ENCODE peak calls at places on chromosomes 2 and 18, in ten cellular contexts. Y is erythroblast; D is RKO; C is fibroblast of mammary gland; F is D341Med; P is T-helper 2 cell; I is iris pigment epithelial cell; G is T-helper 17 cell; J is stimulated activated CD4-positive, alpha-beta T cell treated with anti-CD3 and anti-CD28 coated beads, Interleukin-15, amount 100 ng/mL, for 24 hours; L is NB4. H is an unnamed sample.

GRCh38 chr2:236170678-236171212 is 2.6 kb upstream of the GBX2 start:
- DNase-seq in Y (no peak), D (no peak), C (no peak), F (no peak), P (no peak), I (no peak), G (no peak), J (no peak), L (no peak), H (no peak)

GRCh38 chr2:178296394-178297090 is 102.2 kb downstream of the OSBPL6 start:
- DNase-seq in Y (no peak), D (no peak), C (peak), F (no peak), P (no peak), I (no peak), G (no peak), J (no peak), L (no peak), H (no peak)

GRCh38 chr2:203973676-203974075 is 37.1 kb downstream of the ICOS start:
- DNase-seq in Y (no peak), D (no peak), C (no peak), F (no peak), P (no peak), I (no peak), G (no peak), J (no peak), L (no peak), H (no peak)

GRCh38 chr2:144370937-144371584 is 148.9 kb downstream of the ZEB2 start:
- DNase-seq in Y (peak), D (no peak), C (no peak), F (no peak), P (no peak), I (peak), G (no peak), J (no peak), L (peak), H (no peak)

GRCh38 chr2:37585295-37585908 is 86.0 kb downstream of the CDC42EP3 start:
- DNase-seq in Y (no peak), D (no peak), C (peak), F (no peak), P (no peak), I (peak), G (no peak), J (peak), L (no peak), H (no peak)

GRCh38 chr18:73316513-73316912 is 448.7 kb upstream of the NETO1 start:
- DNase-seq in Y (no peak), D (no peak), C (peak), F (no peak), P (no peak), I (no peak), G (no peak), J (no peak), L (no peak), H (no peak)

GRCh38 chr2:11128258-11128951 is 26.9 kb upstream of the SLC66A3 start:
- DNase-seq in Y (no peak), D (peak), C (peak), F (no peak), P (no peak), I (peak), G (no peak), J (no peak), L (no peak), H (no peak)

GRCh38 chr2:16553222-16553621 is 112.4 kb downstream of the CYRIA start:
- DNase-seq in Y (peak), D (peak), C (peak), F (peak), P (no peak), I (peak), G (no peak), J (peak), L (peak), H (no peak)

GRCh38 chr2:191411472-191411871 is 166.3 kb downstream of the MYO1B start:
- DNase-seq in Y (no peak), D (no peak), C (no peak), F (no peak), P (no peak), I (no peak), G (no peak), J (no peak), L (no peak), H (no peak)

GRCh38 chr18:33577688-33578370 is at the start of gene ASXL3:
- DNase-seq in Y (peak), D (no peak), C (no peak), F (peak), P (no peak), I (no peak), G (no peak), J (no peak), L (no peak), H (no peak)

GRCh38 chr2:208204166-208204565 is 14.3 kb upstream of the C2orf80 start:
- DNase-seq in Y (no peak), D (no peak), C (no peak), F (no peak), P (no peak), I (no peak), G (no peak), J (no peak), L (no peak), H (no peak)

GRCh38 chr2:25347205-25347815 is 5.6 kb upstream of the DNMT3A start:
- DNase-seq in Y (no peak), D (peak), C (peak), F (no peak), P (no peak), I (peak), G (no peak), J (peak), L (no peak), H (no peak)

GRCh38 chr2:23635666-23636340 is 250.8 kb downstream of the KLHL29 start:
- DNase-seq in Y (no peak), D (no peak), C (no peak), F (no peak), P (no peak), I (no peak), G (no peak), J (no peak), L (no peak), H (no peak)

GRCh38 chr2:42385225-42385624 is 24.2 kb upstream of the COX7A2L start:
- DNase-seq in Y (no peak), D (no peak), C (no peak), F (peak), P (no peak), I (no peak), G (no peak), J (no peak), L (no peak), H (no peak)

GRCh38 chr18:74435740-74436139 is 21.4 kb downstream of the DIPK1C start:
- DNase-seq in Y (no peak), D (no peak), C (no peak), F (no peak), P (no peak), I (no peak), G (no peak), J (no peak), L (no peak), H (no peak)

GRCh38 chr2:129262934-129263333 is 716.5 kb upstream of the RAB6C start:
- DNase-seq in Y (no peak), D (no peak), C (no peak), F (no peak), P (no peak), I (no peak), G (no peak), J (no peak), L (no peak), H (no peak)

GRCh38 chr2:228507870-228508269 is 326.4 kb upstream of the SPHKAP start:
- DNase-seq in Y (no peak), D (no peak), C (peak), F (no peak), P (no peak), I (peak), G (no peak), J (no peak), L (no peak), H (no peak)

GRCh38 chr2:17363846-17364245 is 154.4 kb downstream of the RAD51AP2 start:
- DNase-seq in Y (no peak), D (no peak), C (no peak), F (no peak), P (no peak), I (no peak), G (no peak), J (no peak), L (no peak), H (no peak)

GRCh38 chr2:29249666-29250253 is 134.5 kb downstream of the CLIP4 start:
- DNase-seq in Y (no peak), D (no peak), C (no peak), F (no peak), P (no peak), I (no peak), G (no peak), J (no peak), L (no peak), H (no peak)

GRCh38 chr2:180519276-180519675 is 461.1 kb upstream of the UBE2E3 start:
- DNase-seq in Y (no peak), D (peak), C (peak), F (no peak), P (no peak), I (peak), G (no peak), J (no peak), L (no peak), H (no peak)

GRCh38 chr2:188845692-188846091 is 128.5 kb upstream of the COL3A1 start:
- DNase-seq in Y (no peak), D (no peak), C (peak), F (no peak), P (no peak), I (peak), G (no peak), J (no peak), L (no peak), H (no peak)

GRCh38 chr2:72116081-72116533 is 31.6 kb downstream of the CYP26B1 start:
- DNase-seq in Y (no peak), D (no peak), C (no peak), F (no peak), P (no peak), I (no peak), G (no peak), J (no peak), L (peak), H (no peak)

GRCh38 chr2:206158563-206159345 is 490 bp downstream of the NDUFS1 start:
- DNase-seq in Y (peak), D (peak), C (peak), F (no peak), P (no peak), I (peak), G (no peak), J (no peak), L (peak), H (no peak)

H was measured in effector memory CD8-positive, alpha-beta T cell.